ENCODE peak calls at places on chromosomes 6 and 20, in four cellular contexts. One of them, this sample, is unnamed.

GRCh38 chr6:166736606-166737005 is 109.6 kb upstream of the RPS6KA2 start:
- DNase-seq in upper lobe of left lung: no peak
- DNase-seq in transverse colon: no peak
- DNase-seq in GM23248: peak
- DNase-seq in this sample: peak

GRCh38 chr6:169669889-169670288 is 31.9 kb downstream of the WDR27 start:
- DNase-seq in upper lobe of left lung: no peak
- DNase-seq in transverse colon: no peak
- DNase-seq in GM23248: peak
- DNase-seq in this sample: no peak

GRCh38 chr6:113645576-113645970 is 211.6 kb upstream of the MARCKS start:
- DNase-seq in upper lobe of left lung: no peak
- DNase-seq in transverse colon: peak
- DNase-seq in GM23248: peak
- DNase-seq in this sample: peak

GRCh38 chr20:50189681-50190250 is 864 bp upstream of the CEBPB start:
- DNase-seq in upper lobe of left lung: peak
- DNase-seq in transverse colon: peak
- DNase-seq in GM23248: peak
- DNase-seq in this sample: peak

GRCh38 chr20:14782731-14783130 is 445.3 kb upstream of the FLRT3 start:
- DNase-seq in upper lobe of left lung: no peak
- DNase-seq in transverse colon: no peak
- DNase-seq in GM23248: no peak
- DNase-seq in this sample: no peak

GRCh38 chr6:111113731-111114438 is 26.6 kb downstream of the SLC16A10 start:
- DNase-seq in upper lobe of left lung: no peak
- DNase-seq in transverse colon: no peak
- DNase-seq in GM23248: peak
- DNase-seq in this sample: peak

GRCh38 chr20:63357921-63358905 is 2.9 kb downstream of the CHRNA4 start:
- DNase-seq in upper lobe of left lung: peak
- DNase-seq in transverse colon: no peak
- DNase-seq in GM23248: no peak
- DNase-seq in this sample: no peak

GRCh38 chr6:101391772-101392560 is 1.5 kb upstream of the GRIK2 start:
- DNase-seq in upper lobe of left lung: peak
- DNase-seq in transverse colon: no peak
- DNase-seq in GM23248: no peak
- DNase-seq in this sample: no peak

GRCh38 chr6:44263357-44264100 is 1.8 kb downstream of the NFKBIE start:
- DNase-seq in upper lobe of left lung: peak
- DNase-seq in transverse colon: peak
- DNase-seq in GM23248: no peak
- DNase-seq in this sample: peak

GRCh38 chr20:4328541-4328940 is 313.2 kb upstream of the RNF24 start:
- DNase-seq in upper lobe of left lung: no peak
- DNase-seq in transverse colon: no peak
- DNase-seq in GM23248: peak
- DNase-seq in this sample: no peak

GRCh38 chr6:90982581-90982980 is 395.7 kb upstream of the MAP3K7 start:
- DNase-seq in upper lobe of left lung: peak
- DNase-seq in transverse colon: no peak
- DNase-seq in GM23248: no peak
- DNase-seq in this sample: no peak

GRCh38 chr6:151027295-151027747 is 161.8 kb downstream of the MTHFD1L start:
- DNase-seq in upper lobe of left lung: no peak
- DNase-seq in transverse colon: no peak
- DNase-seq in GM23248: no peak
- DNase-seq in this sample: no peak

GRCh38 chr20:33279261-33279910 is 3.6 kb upstream of the BPIFB1 start:
- DNase-seq in upper lobe of left lung: no peak
- DNase-seq in transverse colon: no peak
- DNase-seq in GM23248: no peak
- DNase-seq in this sample: no peak

GRCh38 chr6:37381579-37381978 is 27.8 kb downstream of the RNF8 start:
- DNase-seq in upper lobe of left lung: no peak
- DNase-seq in transverse colon: peak
- DNase-seq in GM23248: peak
- DNase-seq in this sample: peak

GRCh38 chr6:89051725-89052124 is 28.8 kb upstream of the PNRC1 start:
- DNase-seq in upper lobe of left lung: no peak
- DNase-seq in transverse colon: no peak
- DNase-seq in GM23248: no peak
- DNase-seq in this sample: no peak

GRCh38 chr20:50450961-50451752 is 59.0 kb upstream of the PTPN1 start:
- DNase-seq in upper lobe of left lung: no peak
- DNase-seq in transverse colon: peak
- DNase-seq in GM23248: peak
- DNase-seq in this sample: peak

GRCh38 chr6:87174078-87174579 is 18.8 kb downstream of the ZNF292 start:
- DNase-seq in upper lobe of left lung: no peak
- DNase-seq in transverse colon: no peak
- DNase-seq in GM23248: no peak
- DNase-seq in this sample: no peak

GRCh38 chr6:136289327-136289578 is 393 bp downstream of the BCLAF1 start:
- DNase-seq in upper lobe of left lung: peak
- DNase-seq in transverse colon: peak
- DNase-seq in GM23248: peak
- DNase-seq in this sample: peak

GRCh38 chr6:17224056-17224455 is 57.1 kb upstream of the RBM24 start:
- DNase-seq in upper lobe of left lung: no peak
- DNase-seq in transverse colon: no peak
- DNase-seq in GM23248: peak
- DNase-seq in this sample: no peak

GRCh38 chr20:16314320-16314719 is 258.9 kb downstream of the KIF16B start:
- DNase-seq in upper lobe of left lung: no peak
- DNase-seq in transverse colon: no peak
- DNase-seq in GM23248: no peak
- DNase-seq in this sample: no peak

GRCh38 chr6:28542440-28543293 is 17.0 kb downstream of the GPX5 start:
- DNase-seq in upper lobe of left lung: no peak
- DNase-seq in transverse colon: peak
- DNase-seq in GM23248: peak
- DNase-seq in this sample: peak

GRCh38 chr6:74320076-74320475 is 624.1 kb downstream of the CD109 start:
- DNase-seq in upper lobe of left lung: no peak
- DNase-seq in transverse colon: no peak
- DNase-seq in GM23248: no peak
- DNase-seq in this sample: no peak

GRCh38 chr20:4666001-4666470 is 55.7 kb upstream of the PRND start:
- DNase-seq in upper lobe of left lung: no peak
- DNase-seq in transverse colon: peak
- DNase-seq in GM23248: peak
- DNase-seq in this sample: no peak

GRCh38 chr6:113879186-113880096 is 22.3 kb downstream of the MARCKS start:
- DNase-seq in upper lobe of left lung: no peak
- DNase-seq in transverse colon: peak
- DNase-seq in GM23248: peak
- DNase-seq in this sample: peak

GRCh38 chr6:43930440-43931154 is 160.6 kb downstream of the VEGFA start:
- DNase-seq in upper lobe of left lung: no peak
- DNase-seq in transverse colon: no peak
- DNase-seq in GM23248: no peak
- DNase-seq in this sample: no peak

DNA sequence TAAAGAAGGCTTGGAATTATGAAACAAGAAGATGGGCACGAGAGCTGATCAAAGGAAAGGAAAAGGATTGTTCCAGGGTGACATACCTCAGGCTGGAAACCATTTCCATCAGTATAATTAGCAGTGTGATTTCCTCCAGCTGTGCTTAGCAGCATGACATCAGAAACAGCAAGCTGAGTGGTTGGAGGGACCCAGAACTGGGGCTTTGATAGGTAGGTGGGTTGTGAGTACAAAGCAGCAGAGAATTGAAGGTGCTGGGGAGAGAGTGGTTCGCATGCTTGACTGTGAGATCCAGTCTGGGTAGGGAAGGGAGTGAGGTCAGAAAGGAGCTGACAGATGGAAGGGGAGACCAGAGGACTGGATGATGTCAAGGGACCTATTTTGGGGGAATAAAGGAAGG is 90.4 kb downstream of the CD164 start:
- DNase-seq in upper lobe of left lung: no peak
- DNase-seq in transverse colon: no peak
- DNase-seq in GM23248: no peak
- DNase-seq in this sample: no peak
- H3K27ac ChIP-seq in upper lobe of left lung: no peak
- H3K27ac ChIP-seq in transverse colon: peak
- H3K27ac ChIP-seq in GM23248: no peak
- H3K27ac ChIP-seq in this sample: no peak

DNA sequence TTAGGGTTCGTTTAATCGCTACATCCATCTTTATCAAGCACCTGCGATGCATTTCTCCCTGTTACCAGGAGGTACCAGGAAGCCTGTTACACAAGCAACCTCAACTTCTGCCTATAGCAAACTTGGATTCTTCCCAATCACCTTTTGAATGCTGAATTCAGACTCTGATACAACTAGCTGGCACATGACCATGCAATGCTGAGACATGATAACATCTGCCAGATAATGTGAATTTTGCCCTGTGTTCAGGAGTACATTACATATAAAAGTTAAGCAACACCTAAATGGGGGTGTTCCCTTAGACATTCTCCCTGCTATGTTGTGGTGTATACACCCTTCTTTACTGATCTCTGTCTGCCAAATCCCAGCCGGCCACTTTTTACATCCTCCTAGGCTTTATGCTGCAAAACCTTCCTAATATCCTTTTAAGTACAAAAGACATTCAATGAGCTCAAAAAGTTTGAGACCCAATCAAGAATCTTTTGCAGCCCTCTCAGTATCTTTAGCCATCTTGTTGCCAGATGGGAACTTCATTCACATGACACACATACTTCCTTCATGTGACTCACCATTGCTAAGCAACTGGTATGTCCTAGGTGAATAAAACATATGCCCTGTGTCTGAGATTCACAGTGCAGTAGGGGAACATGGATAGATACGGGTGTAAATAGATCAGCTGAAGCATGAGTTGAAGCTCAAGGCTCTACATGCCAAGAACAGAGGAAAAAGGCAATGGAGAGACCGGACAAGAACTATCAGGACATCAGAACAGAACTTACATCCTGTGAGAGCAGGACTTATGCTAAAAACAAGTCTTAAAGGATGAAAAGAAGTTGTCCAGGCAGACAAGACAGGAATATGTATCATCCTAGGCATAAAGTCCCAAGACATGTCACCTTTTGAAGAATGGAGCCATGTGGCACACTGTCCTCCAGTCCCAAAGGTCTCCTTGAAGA is 84.3 kb downstream of the ZHX3 start:
- DNase-seq in upper lobe of left lung: no peak
- DNase-seq in transverse colon: no peak
- DNase-seq in GM23248: peak
- DNase-seq in this sample: peak
- H3K27ac ChIP-seq in upper lobe of left lung: peak
- H3K27ac ChIP-seq in transverse colon: peak
- H3K27ac ChIP-seq in GM23248: peak
- H3K27ac ChIP-seq in this sample: peak

GRCh38 chr6:16126881-16127280 is 2.0 kb upstream of the MYLIP start:
- DNase-seq in upper lobe of left lung: no peak
- DNase-seq in transverse colon: no peak
- DNase-seq in GM23248: no peak
- DNase-seq in this sample: no peak

GRCh38 chr6:16118825-16119224 is 10.1 kb upstream of the MYLIP start:
- DNase-seq in upper lobe of left lung: no peak
- DNase-seq in transverse colon: no peak
- DNase-seq in GM23248: no peak
- DNase-seq in this sample: no peak

GRCh38 chr6:16126056-16126455 is 2.8 kb upstream of the MYLIP start:
- DNase-seq in upper lobe of left lung: no peak
- DNase-seq in transverse colon: no peak
- DNase-seq in GM23248: no peak
- DNase-seq in this sample: no peak

DNA sequence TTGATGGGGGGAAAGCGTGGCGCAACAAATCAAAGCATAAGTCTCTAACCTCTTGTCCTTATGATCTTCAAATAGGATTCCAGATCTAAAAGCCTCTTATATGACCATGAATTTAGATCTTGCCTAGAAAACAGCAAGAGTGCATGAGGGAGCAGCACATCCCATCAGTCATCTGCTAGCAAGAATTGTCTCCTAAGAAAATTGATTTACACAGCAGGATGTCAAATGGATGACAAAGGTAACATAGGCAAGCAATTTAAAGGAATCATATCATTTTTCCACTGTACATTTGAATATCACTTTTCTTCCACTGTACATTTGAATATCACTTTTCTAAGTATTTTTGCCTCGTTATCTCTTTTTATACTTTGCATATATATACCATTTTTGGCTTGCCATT is 7.5 kb upstream of the MYLIP start:
- DNase-seq in upper lobe of left lung: no peak
- DNase-seq in transverse colon: no peak
- DNase-seq in GM23248: no peak
- DNase-seq in this sample: no peak
- H3K27ac ChIP-seq in upper lobe of left lung: no peak
- H3K27ac ChIP-seq in transverse colon: no peak
- H3K27ac ChIP-seq in GM23248: no peak
- H3K27ac ChIP-seq in this sample: no peak

GRCh38 chr6:12973302-12973865 is 256.8 kb downstream of the PHACTR1 start:
- DNase-seq in upper lobe of left lung: no peak
- DNase-seq in transverse colon: no peak
- DNase-seq in GM23248: no peak
- DNase-seq in this sample: no peak

GRCh38 chr6:12968290-12968689 is 251.7 kb downstream of the PHACTR1 start:
- DNase-seq in upper lobe of left lung: no peak
- DNase-seq in transverse colon: no peak
- DNase-seq in GM23248: peak
- DNase-seq in this sample: no peak

GRCh38 chr6:12969933-12970332 is 253.4 kb downstream of the PHACTR1 start:
- DNase-seq in upper lobe of left lung: no peak
- DNase-seq in transverse colon: no peak
- DNase-seq in GM23248: no peak
- DNase-seq in this sample: no peak

GRCh38 chr6:12967686-12968085 is 251.1 kb downstream of the PHACTR1 start:
- DNase-seq in upper lobe of left lung: no peak
- DNase-seq in transverse colon: no peak
- DNase-seq in GM23248: peak
- DNase-seq in this sample: no peak

DNA sequence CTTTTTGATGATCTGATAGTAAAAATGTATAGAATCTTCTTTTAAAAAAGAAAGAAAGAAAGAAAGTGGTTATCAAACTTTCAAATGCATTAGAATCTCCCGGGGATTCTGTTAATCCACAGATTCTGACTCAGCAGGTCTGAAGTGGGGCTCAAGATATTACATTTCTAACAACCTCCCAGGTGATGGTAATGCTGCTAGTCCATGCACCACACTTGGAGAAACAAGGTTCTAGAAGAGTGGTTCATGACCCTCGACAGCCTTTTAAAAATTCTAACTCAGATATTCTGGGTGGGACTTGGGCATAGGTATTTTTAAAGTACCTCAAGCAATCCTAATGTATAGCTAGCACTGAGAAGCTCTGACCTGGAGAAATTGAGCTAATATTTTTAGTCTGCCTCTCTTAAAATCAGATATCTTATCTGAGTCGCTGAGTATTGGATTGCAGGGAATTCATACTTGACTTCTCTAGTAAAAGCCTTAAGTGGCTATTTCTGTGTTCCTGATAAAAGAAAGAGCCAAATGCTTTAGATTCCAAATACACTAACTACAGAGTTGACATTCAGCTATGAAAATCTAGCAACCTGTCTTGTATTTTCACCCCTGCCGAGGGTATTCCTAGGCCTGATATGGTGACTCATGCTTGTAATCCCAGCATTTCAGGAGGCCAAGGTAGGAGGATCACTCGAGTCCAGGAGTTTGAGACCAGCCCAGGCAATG is 252.4 kb downstream of the PHACTR1 start:
- DNase-seq in upper lobe of left lung: no peak
- DNase-seq in transverse colon: no peak
- DNase-seq in GM23248: no peak
- DNase-seq in this sample: no peak
- H3K27ac ChIP-seq in upper lobe of left lung: peak
- H3K27ac ChIP-seq in transverse colon: no peak
- H3K27ac ChIP-seq in GM23248: no peak
- H3K27ac ChIP-seq in this sample: no peak

This sample was measured in hepatocyte.